ENCODE peak calls at places on chromosomes 13 and 19, in six cellular contexts. E is AG04450, M is fibroblast of lung, P is body of pancreas, G is progenitor cell of endocrine pancreas, K is BE2C. W is an unnamed sample.

GRCh38 chr13:69274231-69274630 is 833.4 kb upstream of the ATXN8OS start:
- DNase-seq in P (no peak), M (no peak), G (no peak), K (no peak), E (no peak), W (no peak)

GRCh38 chr19:5718579-5719273 is 1.2 kb downstream of the LONP1 start:
- DNase-seq in P (peak; percentile 25), M (peak; percentile 86), E (peak; percentile 63), K (no peak), G (no peak), W (no peak)

GRCh38 chr19:16085115-16085514 is 8.8 kb downstream of the TPM4 start:
- DNase-seq in E (no peak), M (no peak), P (no peak), K (no peak), G (no peak), W (no peak)

GRCh38 chr13:104006625-104007061 is 940.4 kb upstream of the SLC10A2 start:
- DNase-seq in G (no peak), K (peak; percentile 75), M (peak; percentile 90), P (no peak), E (no peak), W (no peak)

GRCh38 chr19:42206871-42207755 is 10.4 kb downstream of the DEDD2 start:
- DNase-seq in G (no peak), M (peak; percentile 72), E (no peak), K (no peak), P (no peak), W (no peak)

GRCh38 chr13:103194871-103195270 is 128.7 kb upstream of the SLC10A2 start:
- DNase-seq in M (no peak), G (no peak), E (no peak), P (no peak), K (no peak), W (no peak)

GRCh38 chr19:1923319-1923718 is 17.7 kb upstream of the CSNK1G2 start:
- DNase-seq in K (no peak), P (no peak), M (no peak), E (no peak), G (no peak), W (no peak)

GRCh38 chr19:16207490-16208025 is 9.8 kb downstream of the AP1M1 start:
- DNase-seq in M (no peak), E (no peak), P (no peak), K (no peak), G (no peak), W (no peak)

GRCh38 chr19:56727731-56728130 is 56.2 kb upstream of the ZNF835 start:
- DNase-seq in M (no peak), E (no peak), P (no peak), K (no peak), G (no peak), W (no peak)

GRCh38 chr13:35727881-35728280 is 251.4 kb upstream of the MAB21L1 start:
- DNase-seq in P (no peak), G (no peak), K (no peak), E (no peak), M (no peak), W (no peak)

GRCh38 chr13:113636266-113636963 is 21.6 kb downstream of the ATP4B start:
- DNase-seq in K (peak; percentile 1), G (no peak), M (no peak), E (no peak), P (peak; percentile 5), W (no peak)

GRCh38 chr13:64429691-64430090 is 2800.4 kb downstream of the PCDH9 start:
- DNase-seq in G (no peak), E (no peak), K (no peak), P (no peak), M (no peak), W (no peak)

GRCh38 chr19:30799854-30800755 is 427.9 kb downstream of the ZNF536 start:
- DNase-seq in G (peak; percentile 54), K (peak; percentile 59), P (peak; percentile 41), M (no peak), E (no peak), W (peak; percentile 75)

GRCh38 chr19:1154731-1155351 is 19.2 kb downstream of the SBNO2 start:
- DNase-seq in E (peak; percentile 60), K (peak; percentile 78), M (peak; percentile 86), G (no peak), P (peak; percentile 72), W (no peak)

GRCh38 chr13:37968555-37968954 is 99.0 kb upstream of the TRPC4 start:
- DNase-seq in K (no peak), E (no peak), P (no peak), M (no peak), G (no peak), W (no peak)

GRCh38 chr19:47512183-47512947 is 2.5 kb downstream of the NAPA start:
- DNase-seq in K (no peak), G (no peak), E (no peak), P (peak; percentile 92), M (peak; percentile 5), W (no peak)

GRCh38 chr19:33403221-33403972 is 29.9 kb downstream of the CEBPG start:
- DNase-seq in G (no peak), E (no peak), M (no peak), K (peak; percentile 6), P (peak; percentile 65), W (no peak)

GRCh38 chr13:39119422-39119821 is 81.2 kb downstream of the NHLRC3 start:
- DNase-seq in K (no peak), E (no peak), P (no peak), G (no peak), M (no peak), W (no peak)

GRCh38 chr13:41649659-41650058 is 192.3 kb downstream of the RGCC start:
- DNase-seq in G (no peak), P (no peak), K (no peak), M (peak; percentile 36), E (no peak), W (no peak)

GRCh38 chr19:35112995-35113693 is 2.5 kb upstream of the FXYD3 start:
- DNase-seq in P (no peak), M (no peak), E (no peak), G (no peak), K (no peak), W (no peak)

GRCh38 chr19:43779820-43780219 is 953 bp downstream of the KCNN4 start:
- DNase-seq in M (no peak), E (no peak), G (no peak), P (no peak), K (no peak), W (no peak)

GRCh38 chr19:49746206-49746958 is 16.7 kb downstream of the TSKS start:
- DNase-seq in E (no peak), P (peak; percentile 35), K (peak; percentile 97), M (peak; percentile 38), G (no peak), W (peak; percentile 43)

GRCh38 chr13:114222461-114222968 is 12.2 kb upstream of the CDC16 start:
- DNase-seq in K (no peak), G (no peak), P (peak; percentile 68), E (no peak), M (peak; percentile 14), W (no peak)

GRCh38 chr19:2059422-2060201 is 8.6 kb upstream of the MKNK2 start:
- DNase-seq in K (peak; percentile 53), M (peak; percentile 73), G (no peak), E (no peak), P (peak; percentile 95), W (peak; percentile 61)

GRCh38 chr19:33245948-33246728 is 20.5 kb upstream of the SLC7A10 start:
- DNase-seq in M (no peak), P (no peak), G (no peak), K (no peak), E (no peak), W (no peak)

GRCh38 chr19:308471-309205 is 17.4 kb upstream of the PLPP2 start:
- DNase-seq in P (no peak), E (no peak), K (no peak), M (no peak), G (no peak), W (no peak)

GRCh38 chr19:44451687-44452086 is 3.4 kb upstream of the ZNF229 start:
- DNase-seq in P (no peak), G (no peak), E (no peak), M (no peak), K (no peak), W (no peak)

GRCh38 chr19:42270346-42271044 is 1.4 kb downstream of the CIC start:
- DNase-seq in M (peak; percentile 68), G (no peak), E (no peak), K (no peak), P (peak; percentile 77), W (no peak)

DNA sequence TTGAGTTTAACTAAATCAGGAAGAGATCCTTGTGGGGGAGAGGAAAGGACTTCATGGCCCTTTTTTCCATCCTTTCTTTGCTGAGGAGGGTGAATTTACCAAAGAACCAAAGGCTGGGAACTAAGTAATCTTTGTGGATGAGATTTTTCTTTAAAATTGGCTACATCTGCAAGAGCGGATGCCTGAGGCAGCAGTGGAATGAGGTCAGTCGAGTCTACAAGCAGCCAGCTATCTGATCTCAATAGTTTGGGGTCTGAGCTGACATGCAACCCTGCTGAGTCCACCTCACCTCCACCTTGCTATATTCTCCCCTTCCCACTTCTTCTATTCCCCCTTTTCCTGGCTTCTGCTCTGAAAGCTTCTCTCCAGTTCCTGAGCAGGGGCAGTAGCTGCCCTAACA is 3.6 kb upstream of the DNAJC15 start:
- DNase-seq in P (no peak), G (no peak), M (no peak), K (no peak), E (no peak), W (no peak)
- TF ChIP-seq CTCF in P (no peak), G (no peak), M (no peak), K (no peak), E (no peak), W (no peak)

DNA sequence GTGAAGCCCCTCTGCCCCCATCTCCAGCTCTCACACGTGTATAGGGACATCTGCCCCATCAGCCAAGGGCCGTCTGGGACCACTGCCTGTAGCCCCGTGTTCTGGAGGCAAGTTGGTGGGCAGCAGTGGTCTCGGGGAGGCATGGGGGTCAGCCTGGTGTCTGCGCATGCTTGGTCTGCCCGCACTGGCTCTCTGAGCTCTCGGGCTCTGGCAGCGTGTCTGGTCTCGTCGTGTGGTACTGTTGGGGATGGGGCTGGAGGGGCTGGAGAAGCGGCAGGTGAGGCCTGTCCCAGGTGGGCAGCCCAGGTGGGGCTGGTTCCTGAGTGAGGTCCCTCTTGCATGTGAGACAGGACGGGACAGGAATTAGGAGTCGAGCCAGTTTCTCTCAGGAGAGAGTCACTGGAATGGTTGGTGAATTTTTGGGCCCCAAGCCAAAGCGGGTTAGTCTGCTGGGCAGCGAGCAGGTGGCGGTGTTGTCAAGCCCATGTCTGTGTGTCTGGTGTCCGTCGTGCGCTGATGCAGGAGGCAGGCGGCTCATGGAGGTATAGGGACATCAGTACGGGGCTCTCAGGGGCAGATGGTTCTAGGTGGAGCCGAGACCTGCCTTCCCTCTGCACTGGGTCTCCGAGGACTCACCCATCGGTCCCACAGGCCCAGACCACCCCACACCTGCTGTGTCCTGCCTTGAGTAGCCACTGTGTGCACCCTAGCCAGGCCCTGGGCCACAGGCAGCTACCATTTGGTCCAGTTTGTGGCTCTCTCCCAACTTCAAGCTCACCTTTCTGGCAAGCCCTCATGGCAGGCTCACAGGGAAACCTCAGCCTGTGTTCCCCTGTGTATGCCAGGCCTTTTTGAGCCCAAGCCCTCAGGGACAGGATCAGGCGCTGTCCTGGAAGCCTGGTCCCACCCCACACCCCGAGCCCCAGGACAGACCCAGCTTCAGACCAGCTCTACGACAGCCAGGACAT is 18.2 kb downstream of the COMP start:
- DNase-seq in M (no peak), G (no peak), P (peak; percentile 61), K (peak; percentile 74), E (no peak), W (no peak)
- TF ChIP-seq CTCF in M (no peak), G (no peak), P (no peak), K (peak; percentile 38), E (no peak), W (no peak)

GRCh38 chr13:33123066-33123940 is 107.1 kb downstream of the KL start:
- DNase-seq in E (no peak), M (peak; percentile 75), K (no peak), G (no peak), P (no peak), W (no peak)
- TF ChIP-seq CTCF in E (no peak), M (no peak), K (no peak), G (no peak), P (no peak), W (no peak)

GRCh38 chr19:18282021-18282787 is 782 bp upstream of the JUND start:
- DNase-seq in E (peak; percentile 69), M (no peak), K (no peak), G (no peak), P (no peak), W (no peak)
- TF ChIP-seq CTCF in E (peak; percentile 36), M (peak; percentile 5), K (no peak), G (no peak), P (peak; percentile 33), W (no peak)

W was measured in nephron progenitor cell.